ENCODE peak calls at places on chromosomes 6 and 20, in nine cellular contexts. One of them, this sample, is unnamed.

GRCh38 chr6:41939091-41939847 is 2.3 kb downstream of the CCND3 start:
- DNase-seq in brain microvascular endothelial cell: no peak
- DNase-seq in foreskin fibroblast: peak
- DNase-seq in CD8-positive, alpha-beta T cell: no peak
- DNase-seq in nephron progenitor cell: peak
- DNase-seq in adrenal gland: peak
- DNase-seq in pancreas: no peak
- DNase-seq in GM13977: no peak
- DNase-seq in breast epithelium: no peak
- DNase-seq in this sample: no peak

GRCh38 chr20:3658019-3658707 is 5.0 kb downstream of the GFRA4 start:
- DNase-seq in nephron progenitor cell: no peak
- DNase-seq in foreskin fibroblast: no peak
- DNase-seq in CD8-positive, alpha-beta T cell: no peak
- DNase-seq in breast epithelium: no peak
- DNase-seq in brain microvascular endothelial cell: no peak
- DNase-seq in pancreas: no peak
- DNase-seq in GM13977: no peak
- DNase-seq in adrenal gland: no peak
- DNase-seq in this sample: no peak

GRCh38 chr20:40961176-40961575 is 67.4 kb upstream of the TOP1 start:
- DNase-seq in pancreas: no peak
- DNase-seq in breast epithelium: no peak
- DNase-seq in CD8-positive, alpha-beta T cell: no peak
- DNase-seq in brain microvascular endothelial cell: no peak
- DNase-seq in GM13977: no peak
- DNase-seq in nephron progenitor cell: no peak
- DNase-seq in adrenal gland: no peak
- DNase-seq in foreskin fibroblast: no peak
- DNase-seq in this sample: no peak

GRCh38 chr6:36679043-36679821 is 718 bp downstream of the CDKN1A start:
- DNase-seq in pancreas: peak
- DNase-seq in CD8-positive, alpha-beta T cell: no peak
- DNase-seq in foreskin fibroblast: no peak
- DNase-seq in adrenal gland: peak
- DNase-seq in breast epithelium: peak
- DNase-seq in brain microvascular endothelial cell: no peak
- DNase-seq in nephron progenitor cell: peak
- DNase-seq in GM13977: no peak
- DNase-seq in this sample: peak

GRCh38 chr6:78611886-78612480 is 255.4 kb upstream of the IRAK1BP1 start:
- DNase-seq in adrenal gland: no peak
- DNase-seq in foreskin fibroblast: no peak
- DNase-seq in pancreas: no peak
- DNase-seq in CD8-positive, alpha-beta T cell: no peak
- DNase-seq in GM13977: no peak
- DNase-seq in nephron progenitor cell: no peak
- DNase-seq in breast epithelium: no peak
- DNase-seq in brain microvascular endothelial cell: no peak
- DNase-seq in this sample: no peak

GRCh38 chr6:52233975-52234823 is 10.1 kb downstream of the IL17F start:
- DNase-seq in adrenal gland: peak
- DNase-seq in nephron progenitor cell: peak
- DNase-seq in pancreas: peak
- DNase-seq in CD8-positive, alpha-beta T cell: no peak
- DNase-seq in GM13977: peak
- DNase-seq in brain microvascular endothelial cell: peak
- DNase-seq in breast epithelium: no peak
- DNase-seq in foreskin fibroblast: peak
- DNase-seq in this sample: no peak

GRCh38 chr6:53530346-53530745 is 14.6 kb downstream of the GCLC start:
- DNase-seq in brain microvascular endothelial cell: peak
- DNase-seq in foreskin fibroblast: no peak
- DNase-seq in nephron progenitor cell: no peak
- DNase-seq in breast epithelium: no peak
- DNase-seq in GM13977: no peak
- DNase-seq in CD8-positive, alpha-beta T cell: no peak
- DNase-seq in pancreas: peak
- DNase-seq in adrenal gland: peak
- DNase-seq in this sample: no peak

GRCh38 chr20:21100590-21101452 is 5.3 kb downstream of the LINC00237 start:
- DNase-seq in GM13977: peak
- DNase-seq in foreskin fibroblast: no peak
- DNase-seq in nephron progenitor cell: peak
- DNase-seq in CD8-positive, alpha-beta T cell: no peak
- DNase-seq in adrenal gland: no peak
- DNase-seq in pancreas: no peak
- DNase-seq in brain microvascular endothelial cell: no peak
- DNase-seq in breast epithelium: no peak
- DNase-seq in this sample: no peak

GRCh38 chr20:11128131-11128831 is 454.5 kb upstream of the JAG1 start:
- DNase-seq in pancreas: no peak
- DNase-seq in foreskin fibroblast: no peak
- DNase-seq in CD8-positive, alpha-beta T cell: no peak
- DNase-seq in GM13977: no peak
- DNase-seq in brain microvascular endothelial cell: no peak
- DNase-seq in nephron progenitor cell: no peak
- DNase-seq in breast epithelium: no peak
- DNase-seq in adrenal gland: no peak
- DNase-seq in this sample: no peak

GRCh38 chr6:35294308-35294945 is 3.2 kb upstream of the DEF6 start:
- DNase-seq in brain microvascular endothelial cell: no peak
- DNase-seq in nephron progenitor cell: peak
- DNase-seq in breast epithelium: no peak
- DNase-seq in adrenal gland: peak
- DNase-seq in GM13977: peak
- DNase-seq in CD8-positive, alpha-beta T cell: no peak
- DNase-seq in pancreas: no peak
- DNase-seq in foreskin fibroblast: peak
- DNase-seq in this sample: no peak

GRCh38 chr6:2209226-2209809 is 36.1 kb downstream of the GMDS start:
- DNase-seq in adrenal gland: peak
- DNase-seq in GM13977: peak
- DNase-seq in breast epithelium: peak
- DNase-seq in nephron progenitor cell: peak
- DNase-seq in foreskin fibroblast: no peak
- DNase-seq in brain microvascular endothelial cell: peak
- DNase-seq in pancreas: peak
- DNase-seq in CD8-positive, alpha-beta T cell: no peak
- DNase-seq in this sample: no peak

GRCh38 chr20:49594143-49594928 is 26.4 kb upstream of the PTGIS start:
- DNase-seq in foreskin fibroblast: peak
- DNase-seq in GM13977: no peak
- DNase-seq in pancreas: no peak
- DNase-seq in CD8-positive, alpha-beta T cell: no peak
- DNase-seq in brain microvascular endothelial cell: peak
- DNase-seq in nephron progenitor cell: no peak
- DNase-seq in breast epithelium: no peak
- DNase-seq in adrenal gland: no peak
- DNase-seq in this sample: no peak

GRCh38 chr6:18100296-18100695 is 22.2 kb downstream of the NHLRC1 start:
- DNase-seq in CD8-positive, alpha-beta T cell: no peak
- DNase-seq in GM13977: no peak
- DNase-seq in breast epithelium: no peak
- DNase-seq in brain microvascular endothelial cell: no peak
- DNase-seq in nephron progenitor cell: no peak
- DNase-seq in foreskin fibroblast: no peak
- DNase-seq in pancreas: no peak
- DNase-seq in adrenal gland: no peak
- DNase-seq in this sample: no peak

GRCh38 chr6:12842658-12843057 is 126.1 kb downstream of the PHACTR1 start:
- DNase-seq in foreskin fibroblast: no peak
- DNase-seq in CD8-positive, alpha-beta T cell: no peak
- DNase-seq in brain microvascular endothelial cell: no peak
- DNase-seq in adrenal gland: no peak
- DNase-seq in breast epithelium: no peak
- DNase-seq in pancreas: no peak
- DNase-seq in nephron progenitor cell: no peak
- DNase-seq in GM13977: no peak
- DNase-seq in this sample: no peak

GRCh38 chr6:168956884-168957730 is 296.5 kb downstream of the THBS2 start:
- DNase-seq in brain microvascular endothelial cell: peak
- DNase-seq in CD8-positive, alpha-beta T cell: peak
- DNase-seq in pancreas: peak
- DNase-seq in nephron progenitor cell: peak
- DNase-seq in foreskin fibroblast: peak
- DNase-seq in adrenal gland: peak
- DNase-seq in GM13977: peak
- DNase-seq in breast epithelium: peak
- DNase-seq in this sample: no peak

DNA sequence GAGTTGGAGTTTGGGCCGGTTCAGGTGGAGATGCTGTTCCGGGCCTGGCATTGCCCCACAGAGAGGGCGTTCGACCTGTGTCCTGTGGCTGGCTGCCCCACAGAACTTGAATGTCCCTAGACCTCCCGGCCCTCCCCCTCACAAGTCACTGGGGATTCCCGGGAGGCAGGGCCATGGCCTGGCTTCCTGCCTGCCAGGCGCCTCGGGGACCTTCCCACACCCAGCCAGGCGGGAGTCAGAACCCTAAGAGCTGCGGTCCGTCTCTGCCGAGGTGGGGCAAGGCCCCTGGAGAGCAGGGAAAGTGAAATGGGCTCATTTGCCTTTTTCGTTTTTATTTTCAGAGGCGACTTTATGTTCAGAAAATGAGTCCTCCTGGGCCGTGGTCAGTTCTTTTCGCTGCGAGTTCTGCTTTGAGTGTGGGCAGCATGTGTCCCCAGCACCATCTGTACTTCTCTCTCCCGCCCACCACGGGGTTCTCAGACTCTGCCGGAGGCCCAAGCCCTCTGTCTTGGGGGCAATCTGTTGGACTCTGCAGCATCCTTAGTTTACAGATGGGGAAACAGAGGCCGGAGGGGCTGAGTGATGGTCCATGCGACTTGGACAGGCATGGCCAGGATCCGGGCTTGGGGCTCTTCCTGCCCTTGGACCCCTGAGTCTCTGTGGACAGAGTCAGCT is 8.5 kb downstream of the RBM38 start:
- DNase-seq in pancreas: no peak
- DNase-seq in foreskin fibroblast: no peak
- DNase-seq in CD8-positive, alpha-beta T cell: no peak
- DNase-seq in GM13977: peak
- DNase-seq in nephron progenitor cell: no peak
- DNase-seq in breast epithelium: no peak
- DNase-seq in adrenal gland: no peak
- DNase-seq in brain microvascular endothelial cell: no peak
- DNase-seq in this sample: peak
- TF ChIP-seq CTCF in pancreas: no peak
- TF ChIP-seq CTCF in foreskin fibroblast: no peak
- TF ChIP-seq CTCF in CD8-positive, alpha-beta T cell: no peak
- TF ChIP-seq CTCF in GM13977: no peak
- TF ChIP-seq CTCF in nephron progenitor cell: no peak
- TF ChIP-seq CTCF in breast epithelium: no peak
- TF ChIP-seq CTCF in adrenal gland: no peak
- TF ChIP-seq CTCF in brain microvascular endothelial cell: no peak
- TF ChIP-seq CTCF in this sample: no peak

GRCh38 chr20:46651091-46651962 is at the start of gene SLC13A3:
- DNase-seq in brain microvascular endothelial cell: no peak
- DNase-seq in CD8-positive, alpha-beta T cell: no peak
- DNase-seq in breast epithelium: no peak
- DNase-seq in pancreas: no peak
- DNase-seq in foreskin fibroblast: no peak
- DNase-seq in adrenal gland: no peak
- DNase-seq in GM13977: no peak
- DNase-seq in nephron progenitor cell: peak
- DNase-seq in this sample: no peak

GRCh38 chr20:46650575-46651090 is 626 bp downstream of the SLC13A3 start:
- DNase-seq in brain microvascular endothelial cell: no peak
- DNase-seq in pancreas: no peak
- DNase-seq in adrenal gland: no peak
- DNase-seq in nephron progenitor cell: no peak
- DNase-seq in breast epithelium: no peak
- DNase-seq in foreskin fibroblast: no peak
- DNase-seq in GM13977: no peak
- DNase-seq in CD8-positive, alpha-beta T cell: no peak
- DNase-seq in this sample: no peak

GRCh38 chr20:46648903-46649649 is 2.2 kb downstream of the SLC13A3 start:
- DNase-seq in foreskin fibroblast: no peak
- DNase-seq in adrenal gland: no peak
- DNase-seq in nephron progenitor cell: no peak
- DNase-seq in GM13977: no peak
- DNase-seq in pancreas: no peak
- DNase-seq in breast epithelium: no peak
- DNase-seq in brain microvascular endothelial cell: no peak
- DNase-seq in CD8-positive, alpha-beta T cell: no peak
- DNase-seq in this sample: no peak

GRCh38 chr20:46649965-46650542 is 1.2 kb downstream of the SLC13A3 start:
- DNase-seq in brain microvascular endothelial cell: no peak
- DNase-seq in pancreas: no peak
- DNase-seq in foreskin fibroblast: no peak
- DNase-seq in GM13977: no peak
- DNase-seq in CD8-positive, alpha-beta T cell: no peak
- DNase-seq in nephron progenitor cell: no peak
- DNase-seq in adrenal gland: no peak
- DNase-seq in breast epithelium: no peak
- DNase-seq in this sample: no peak

GRCh38 chr20:46649650-46649949 is 1.7 kb downstream of the SLC13A3 start:
- DNase-seq in pancreas: no peak
- DNase-seq in breast epithelium: no peak
- DNase-seq in CD8-positive, alpha-beta T cell: no peak
- DNase-seq in brain microvascular endothelial cell: no peak
- DNase-seq in adrenal gland: no peak
- DNase-seq in nephron progenitor cell: no peak
- DNase-seq in foreskin fibroblast: no peak
- DNase-seq in GM13977: no peak
- DNase-seq in this sample: no peak
- TF ChIP-seq CTCF in pancreas: no peak
- TF ChIP-seq CTCF in breast epithelium: no peak
- TF ChIP-seq CTCF in CD8-positive, alpha-beta T cell: no peak
- TF ChIP-seq CTCF in brain microvascular endothelial cell: no peak
- TF ChIP-seq CTCF in adrenal gland: no peak
- TF ChIP-seq CTCF in nephron progenitor cell: no peak
- TF ChIP-seq CTCF in foreskin fibroblast: no peak
- TF ChIP-seq CTCF in GM13977: no peak
- TF ChIP-seq CTCF in this sample: no peak

DNA sequence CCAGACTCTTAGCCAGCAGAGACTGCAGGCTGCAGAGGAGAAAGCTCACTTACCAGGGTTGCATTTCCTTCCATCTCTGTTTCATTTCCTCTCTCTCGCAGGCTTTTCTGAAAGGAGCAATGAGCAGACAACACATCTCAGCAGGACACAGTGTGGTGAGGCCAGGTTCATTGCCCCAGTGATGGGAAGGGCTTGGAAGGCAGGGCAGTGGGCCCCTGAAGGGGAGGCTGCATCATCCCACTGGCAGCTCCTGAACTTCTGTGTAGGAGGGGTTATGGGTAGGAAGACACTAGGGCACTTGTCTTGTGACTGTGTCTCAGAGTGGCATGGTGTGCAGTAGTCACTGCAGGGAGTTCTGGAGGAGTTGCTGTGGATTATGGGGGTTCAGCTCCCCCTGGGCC is 246.8 kb downstream of the QKI start:
- DNase-seq in foreskin fibroblast: no peak
- DNase-seq in CD8-positive, alpha-beta T cell: no peak
- DNase-seq in pancreas: no peak
- DNase-seq in adrenal gland: no peak
- DNase-seq in nephron progenitor cell: no peak
- DNase-seq in GM13977: no peak
- DNase-seq in brain microvascular endothelial cell: no peak
- DNase-seq in breast epithelium: no peak
- DNase-seq in this sample: peak
- TF ChIP-seq CTCF in foreskin fibroblast: no peak
- TF ChIP-seq CTCF in CD8-positive, alpha-beta T cell: no peak
- TF ChIP-seq CTCF in pancreas: no peak
- TF ChIP-seq CTCF in adrenal gland: no peak
- TF ChIP-seq CTCF in nephron progenitor cell: no peak
- TF ChIP-seq CTCF in GM13977: no peak
- TF ChIP-seq CTCF in brain microvascular endothelial cell: no peak
- TF ChIP-seq CTCF in breast epithelium: no peak
- TF ChIP-seq CTCF in this sample: no peak

GRCh38 chr6:104859225-104860146 is at the start of gene HACE1:
- DNase-seq in breast epithelium: peak
- DNase-seq in pancreas: peak
- DNase-seq in adrenal gland: peak
- DNase-seq in nephron progenitor cell: peak
- DNase-seq in brain microvascular endothelial cell: peak
- DNase-seq in CD8-positive, alpha-beta T cell: peak
- DNase-seq in foreskin fibroblast: peak
- DNase-seq in GM13977: peak
- DNase-seq in this sample: peak
- TF ChIP-seq CTCF in breast epithelium: peak
- TF ChIP-seq CTCF in pancreas: peak
- TF ChIP-seq CTCF in adrenal gland: peak
- TF ChIP-seq CTCF in nephron progenitor cell: no peak
- TF ChIP-seq CTCF in brain microvascular endothelial cell: peak
- TF ChIP-seq CTCF in CD8-positive, alpha-beta T cell: no peak
- TF ChIP-seq CTCF in foreskin fibroblast: peak
- TF ChIP-seq CTCF in GM13977: no peak
- TF ChIP-seq CTCF in this sample: no peak